ENCODE peak calls at places on chromosomes 6 and 20, in eight cellular contexts. One of them, this sample, is unnamed.
A peak's percentile ranks its signal among the peaks of the same experiment; 100 is the strongest.

GRCh38 chr6:113690255-113690956 is 166.7 kb upstream of the MARCKS start:
- DNase-seq in SK-N-SH: peak; percentile 10
- DNase-seq in GM23338: no peak
- DNase-seq in HCT116: no peak
- DNase-seq in GM23248: peak; percentile 88
- DNase-seq in neural progenitor cell: no peak
- DNase-seq in MM.1S: peak; percentile 62
- DNase-seq in PC-3: peak; percentile 80
- DNase-seq in this sample: no peak

GRCh38 chr6:25670208-25670607 is 18.2 kb downstream of the SCGN start:
- DNase-seq in MM.1S: no peak
- DNase-seq in HCT116: no peak
- DNase-seq in GM23338: no peak
- DNase-seq in PC-3: no peak
- DNase-seq in SK-N-SH: no peak
- DNase-seq in GM23248: no peak
- DNase-seq in neural progenitor cell: no peak
- DNase-seq in this sample: peak; percentile 25

GRCh38 chr6:113383701-113384100 is 473.4 kb upstream of the MARCKS start:
- DNase-seq in MM.1S: no peak
- DNase-seq in SK-N-SH: no peak
- DNase-seq in HCT116: no peak
- DNase-seq in neural progenitor cell: no peak
- DNase-seq in GM23248: no peak
- DNase-seq in PC-3: no peak
- DNase-seq in GM23338: no peak
- DNase-seq in this sample: no peak

GRCh38 chr6:35417979-35418661 is 34.0 kb upstream of the FANCE start:
- DNase-seq in GM23338: no peak
- DNase-seq in PC-3: no peak
- DNase-seq in neural progenitor cell: no peak
- DNase-seq in HCT116: no peak
- DNase-seq in SK-N-SH: peak; percentile 83
- DNase-seq in MM.1S: no peak
- DNase-seq in GM23248: no peak
- DNase-seq in this sample: no peak

GRCh38 chr6:39088331-39088730 is 26.7 kb downstream of the SAYSD1 start:
- DNase-seq in PC-3: peak; percentile 45
- DNase-seq in GM23338: peak; percentile 94
- DNase-seq in HCT116: no peak
- DNase-seq in MM.1S: peak; percentile 50
- DNase-seq in neural progenitor cell: peak; percentile 93
- DNase-seq in GM23248: peak; percentile 62
- DNase-seq in SK-N-SH: no peak
- DNase-seq in this sample: peak; percentile 85

GRCh38 chr20:9401381-9401780 is 113.0 kb upstream of the LAMP5 start:
- DNase-seq in GM23338: no peak
- DNase-seq in GM23248: no peak
- DNase-seq in SK-N-SH: no peak
- DNase-seq in PC-3: no peak
- DNase-seq in neural progenitor cell: no peak
- DNase-seq in HCT116: no peak
- DNase-seq in MM.1S: no peak
- DNase-seq in this sample: no peak

GRCh38 chr6:90220273-90220672 is 76.4 kb downstream of the BACH2 start:
- DNase-seq in MM.1S: no peak
- DNase-seq in GM23248: no peak
- DNase-seq in SK-N-SH: no peak
- DNase-seq in HCT116: no peak
- DNase-seq in GM23338: no peak
- DNase-seq in PC-3: peak; percentile 69
- DNase-seq in neural progenitor cell: no peak
- DNase-seq in this sample: no peak

GRCh38 chr6:27902335-27903314 is 9.6 kb downstream of the OR2B2 start:
- DNase-seq in neural progenitor cell: peak; percentile 82
- DNase-seq in MM.1S: peak; percentile 79
- DNase-seq in GM23338: peak; percentile 72
- DNase-seq in PC-3: peak; percentile 90
- DNase-seq in HCT116: peak; percentile 75
- DNase-seq in GM23248: peak; percentile 80
- DNase-seq in SK-N-SH: peak; percentile 72
- DNase-seq in this sample: peak; percentile 92

GRCh38 chr6:27814665-27815424 is 97.4 kb downstream of the OR2B2 start:
- DNase-seq in neural progenitor cell: peak; percentile 88
- DNase-seq in GM23248: peak; percentile 85
- DNase-seq in HCT116: peak; percentile 93
- DNase-seq in SK-N-SH: peak; percentile 75
- DNase-seq in PC-3: peak; percentile 97
- DNase-seq in GM23338: peak; percentile 95
- DNase-seq in MM.1S: peak; percentile 92
- DNase-seq in this sample: peak; percentile 87

GRCh38 chr6:137391061-137391814 is 103.0 kb downstream of the OLIG3 start:
- DNase-seq in SK-N-SH: no peak
- DNase-seq in MM.1S: no peak
- DNase-seq in neural progenitor cell: no peak
- DNase-seq in GM23248: no peak
- DNase-seq in HCT116: no peak
- DNase-seq in PC-3: no peak
- DNase-seq in GM23338: no peak
- DNase-seq in this sample: no peak

GRCh38 chr6:120511712-120512111 is 822.6 kb downstream of the TBC1D32 start:
- DNase-seq in MM.1S: no peak
- DNase-seq in GM23248: no peak
- DNase-seq in neural progenitor cell: no peak
- DNase-seq in PC-3: no peak
- DNase-seq in SK-N-SH: no peak
- DNase-seq in HCT116: no peak
- DNase-seq in GM23338: no peak
- DNase-seq in this sample: no peak

GRCh38 chr20:58710481-58711265 is 18.1 kb downstream of the NPEPL1 start:
- DNase-seq in PC-3: no peak
- DNase-seq in SK-N-SH: peak; percentile 14
- DNase-seq in neural progenitor cell: peak; percentile 20
- DNase-seq in HCT116: no peak
- DNase-seq in GM23248: no peak
- DNase-seq in GM23338: no peak
- DNase-seq in MM.1S: no peak
- DNase-seq in this sample: peak; percentile 3

GRCh38 chr6:149077208-149077607 is 240.3 kb upstream of the TAB2 start:
- DNase-seq in MM.1S: no peak
- DNase-seq in PC-3: no peak
- DNase-seq in HCT116: no peak
- DNase-seq in SK-N-SH: no peak
- DNase-seq in GM23338: no peak
- DNase-seq in neural progenitor cell: no peak
- DNase-seq in GM23248: peak; percentile 30
- DNase-seq in this sample: no peak

GRCh38 chr6:28633445-28634215 is 107.9 kb downstream of the GPX5 start:
- DNase-seq in GM23248: no peak
- DNase-seq in neural progenitor cell: peak; percentile 49
- DNase-seq in MM.1S: no peak
- DNase-seq in SK-N-SH: no peak
- DNase-seq in GM23338: peak; percentile 88
- DNase-seq in HCT116: no peak
- DNase-seq in PC-3: no peak
- DNase-seq in this sample: no peak

GRCh38 chr6:134584809-134585528 is 267.1 kb upstream of the SGK1 start:
- DNase-seq in GM23248: no peak
- DNase-seq in MM.1S: no peak
- DNase-seq in GM23338: no peak
- DNase-seq in SK-N-SH: no peak
- DNase-seq in HCT116: no peak
- DNase-seq in neural progenitor cell: no peak
- DNase-seq in PC-3: no peak
- DNase-seq in this sample: no peak

GRCh38 chr6:125824946-125825786 is 34.4 kb downstream of the NCOA7 start:
- DNase-seq in neural progenitor cell: no peak
- DNase-seq in PC-3: no peak
- DNase-seq in MM.1S: no peak
- DNase-seq in GM23248: no peak
- DNase-seq in GM23338: no peak
- DNase-seq in HCT116: no peak
- DNase-seq in SK-N-SH: peak; percentile 50
- DNase-seq in this sample: no peak

GRCh38 chr20:57701090-57701489 is 8.7 kb downstream of the PMEPA1 start:
- DNase-seq in SK-N-SH: no peak
- DNase-seq in MM.1S: no peak
- DNase-seq in GM23338: no peak
- DNase-seq in neural progenitor cell: no peak
- DNase-seq in HCT116: no peak
- DNase-seq in PC-3: no peak
- DNase-seq in GM23248: no peak
- DNase-seq in this sample: no peak

GRCh38 chr6:138817799-138818198 is 21.9 kb downstream of the ECT2L start:
- DNase-seq in HCT116: peak; percentile 99
- DNase-seq in neural progenitor cell: peak; percentile 71
- DNase-seq in MM.1S: no peak
- DNase-seq in SK-N-SH: no peak
- DNase-seq in GM23248: peak; percentile 88
- DNase-seq in GM23338: peak; percentile 91
- DNase-seq in PC-3: peak; percentile 98
- DNase-seq in this sample: peak; percentile 88

GRCh38 chr20:17867119-17867518 is 101.5 kb downstream of the SNX5 start:
- DNase-seq in GM23248: no peak
- DNase-seq in GM23338: no peak
- DNase-seq in MM.1S: no peak
- DNase-seq in neural progenitor cell: no peak
- DNase-seq in SK-N-SH: no peak
- DNase-seq in PC-3: no peak
- DNase-seq in HCT116: no peak
- DNase-seq in this sample: no peak

GRCh38 chr6:87436435-87436834 is 28.7 kb downstream of the CFAP206 start:
- DNase-seq in GM23338: peak; percentile 83
- DNase-seq in GM23248: peak; percentile 62
- DNase-seq in SK-N-SH: no peak
- DNase-seq in HCT116: peak; percentile 8
- DNase-seq in neural progenitor cell: peak; percentile 89
- DNase-seq in MM.1S: peak; percentile 61
- DNase-seq in PC-3: peak; percentile 63
- DNase-seq in this sample: peak; percentile 84

DNA sequence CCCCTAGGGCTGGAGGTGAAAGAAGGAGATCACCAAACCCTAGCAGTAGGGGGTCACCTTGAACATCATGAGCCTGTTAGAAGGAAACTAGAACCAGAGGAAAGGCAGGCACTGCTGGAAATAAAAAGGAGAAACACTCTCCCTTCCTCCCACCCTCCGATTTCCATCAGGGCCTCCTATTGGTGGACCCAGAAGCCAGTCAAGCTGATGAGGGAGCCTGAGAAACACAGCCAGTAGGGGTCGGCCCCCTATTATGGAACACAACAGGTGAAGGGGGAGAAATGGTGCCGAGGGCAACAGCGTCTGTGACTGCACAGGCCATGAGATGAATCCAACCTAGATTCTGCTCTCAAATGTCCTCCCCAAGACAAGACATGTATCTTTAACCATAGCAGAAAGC is 156.1 kb upstream of the LRFN2 start:
- DNase-seq in MM.1S: no peak
- DNase-seq in GM23338: peak; percentile 76
- DNase-seq in HCT116: no peak
- DNase-seq in PC-3: no peak
- DNase-seq in SK-N-SH: no peak
- DNase-seq in GM23248: no peak
- DNase-seq in neural progenitor cell: peak; percentile 47
- DNase-seq in this sample: no peak
- TF ChIP-seq EZH2phosphoT487 in MM.1S: no peak
- TF ChIP-seq EZH2phosphoT487 in GM23338: no peak
- TF ChIP-seq EZH2phosphoT487 in HCT116: no peak
- TF ChIP-seq EZH2phosphoT487 in PC-3: no peak
- TF ChIP-seq EZH2phosphoT487 in SK-N-SH: no peak
- TF ChIP-seq EZH2phosphoT487 in GM23248: no peak
- TF ChIP-seq EZH2phosphoT487 in neural progenitor cell: no peak
- TF ChIP-seq EZH2phosphoT487 in this sample: no peak

DNA sequence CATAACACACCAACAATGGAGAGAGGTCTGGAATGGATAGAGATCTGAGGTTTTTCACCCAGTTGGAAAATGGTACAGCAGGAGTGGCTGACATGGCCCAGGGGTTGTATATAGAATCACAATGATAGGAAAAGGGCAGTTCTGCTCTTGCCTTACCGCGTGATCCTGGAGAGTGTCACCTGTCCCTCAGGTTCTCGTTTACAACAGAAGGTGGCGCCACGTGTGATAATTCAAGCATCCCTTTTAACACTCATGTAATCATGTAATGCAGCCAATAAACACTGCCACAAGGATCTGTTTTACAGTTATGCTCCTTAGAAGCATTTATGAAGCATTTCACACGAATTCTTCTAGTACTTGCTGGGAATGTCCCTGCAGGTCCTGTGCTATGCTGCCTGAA is 12.9 kb upstream of the WFDC2 start:
- DNase-seq in MM.1S: peak; percentile 46
- DNase-seq in GM23338: peak; percentile 82
- DNase-seq in HCT116: peak; percentile 71
- DNase-seq in neural progenitor cell: peak; percentile 64
- DNase-seq in SK-N-SH: no peak
- DNase-seq in GM23248: peak; percentile 35
- DNase-seq in PC-3: peak; percentile 63
- DNase-seq in this sample: peak; percentile 66
- TF ChIP-seq EZH2phosphoT487 in MM.1S: no peak
- TF ChIP-seq EZH2phosphoT487 in GM23338: no peak
- TF ChIP-seq EZH2phosphoT487 in HCT116: no peak
- TF ChIP-seq EZH2phosphoT487 in neural progenitor cell: no peak
- TF ChIP-seq EZH2phosphoT487 in SK-N-SH: no peak
- TF ChIP-seq EZH2phosphoT487 in GM23248: no peak
- TF ChIP-seq EZH2phosphoT487 in PC-3: no peak
- TF ChIP-seq EZH2phosphoT487 in this sample: no peak

DNA sequence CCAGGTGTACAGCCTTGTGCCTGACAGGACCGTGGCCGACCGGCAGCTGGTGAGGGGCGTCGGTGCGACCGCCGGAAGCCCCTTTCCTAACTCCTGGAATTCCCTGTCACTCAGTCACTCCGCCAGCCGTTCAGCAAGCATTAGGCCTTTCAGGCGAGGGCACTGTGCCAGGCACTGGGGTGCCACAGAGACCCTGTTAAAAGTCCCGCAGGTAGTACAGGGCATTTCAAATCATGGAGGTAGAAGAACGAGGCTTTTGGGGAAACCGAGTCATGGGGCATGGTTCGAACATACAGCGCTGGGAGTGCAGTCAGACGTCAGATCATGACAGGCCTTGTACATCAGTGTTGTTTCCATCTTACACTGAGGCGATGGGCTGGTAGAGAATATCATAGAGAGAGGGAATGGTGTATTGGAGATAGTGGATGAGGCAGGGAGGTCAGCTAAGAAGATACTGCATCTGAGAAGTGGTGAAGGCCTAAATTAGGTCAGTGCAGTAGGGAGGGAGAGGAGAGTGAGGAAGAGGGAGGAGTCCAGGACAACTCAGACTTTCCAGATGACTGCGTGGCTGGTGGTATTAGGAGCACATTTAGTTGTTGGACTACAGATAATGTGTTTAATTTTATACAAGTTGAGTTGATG is 892 bp upstream of the DXO start:
- DNase-seq in SK-N-SH: no peak
- DNase-seq in neural progenitor cell: no peak
- DNase-seq in HCT116: no peak
- DNase-seq in PC-3: no peak
- DNase-seq in GM23338: no peak
- DNase-seq in GM23248: peak; percentile 87
- DNase-seq in MM.1S: no peak
- DNase-seq in this sample: no peak
- TF ChIP-seq EZH2phosphoT487 in SK-N-SH: no peak
- TF ChIP-seq EZH2phosphoT487 in neural progenitor cell: no peak
- TF ChIP-seq EZH2phosphoT487 in HCT116: no peak
- TF ChIP-seq EZH2phosphoT487 in PC-3: no peak
- TF ChIP-seq EZH2phosphoT487 in GM23338: no peak
- TF ChIP-seq EZH2phosphoT487 in GM23248: no peak
- TF ChIP-seq EZH2phosphoT487 in MM.1S: no peak
- TF ChIP-seq EZH2phosphoT487 in this sample: no peak

GRCh38 chr20:33524261-33524660 is 34.4 kb downstream of the CBFA2T2 start:
- DNase-seq in HCT116: no peak
- DNase-seq in GM23248: no peak
- DNase-seq in SK-N-SH: no peak
- DNase-seq in neural progenitor cell: no peak
- DNase-seq in MM.1S: no peak
- DNase-seq in GM23338: no peak
- DNase-seq in PC-3: no peak
- DNase-seq in this sample: no peak
- TF ChIP-seq EZH2phosphoT487 in HCT116: no peak
- TF ChIP-seq EZH2phosphoT487 in GM23248: no peak
- TF ChIP-seq EZH2phosphoT487 in SK-N-SH: no peak
- TF ChIP-seq EZH2phosphoT487 in neural progenitor cell: no peak
- TF ChIP-seq EZH2phosphoT487 in MM.1S: no peak
- TF ChIP-seq EZH2phosphoT487 in GM23338: no peak
- TF ChIP-seq EZH2phosphoT487 in PC-3: no peak
- TF ChIP-seq EZH2phosphoT487 in this sample: no peak